ENCODE peak calls at places on chromosomes 3 and 15, in four cellular contexts. One of them, this sample, is unnamed.

GRCh38 chr3:30749230-30749629 is 142.8 kb downstream of the TGFBR2 start:
- DNase-seq in HepG2: no peak
- DNase-seq in GM12878: no peak
- DNase-seq in K562: no peak
- DNase-seq in this sample: peak

GRCh38 chr3:149471991-149472390 is 2.5 kb upstream of the TM4SF4 start:
- DNase-seq in GM12878: no peak
- DNase-seq in HepG2: no peak
- DNase-seq in K562: no peak
- DNase-seq in this sample: no peak

GRCh38 chr15:42608110-42608531 is 32.7 kb downstream of the STARD9 start:
- DNase-seq in GM12878: peak
- DNase-seq in HepG2: no peak
- DNase-seq in K562: no peak
- DNase-seq in this sample: peak

GRCh38 chr15:68205949-68206539 is 912 bp upstream of the CALML4 start:
- DNase-seq in K562: peak
- DNase-seq in HepG2: no peak
- DNase-seq in GM12878: no peak
- DNase-seq in this sample: peak

GRCh38 chr3:197197334-197197733 is 101.1 kb downstream of the DLG1 start:
- DNase-seq in HepG2: no peak
- DNase-seq in K562: no peak
- DNase-seq in GM12878: no peak
- DNase-seq in this sample: no peak

GRCh38 chr3:70606018-70606417 is 293.6 kb upstream of the MDFIC2 start:
- DNase-seq in K562: no peak
- DNase-seq in HepG2: no peak
- DNase-seq in GM12878: no peak
- DNase-seq in this sample: peak

GRCh38 chr3:142595581-142595950 is 627 bp upstream of the PLS1 start:
- DNase-seq in HepG2: peak
- DNase-seq in K562: no peak
- DNase-seq in GM12878: no peak
- DNase-seq in this sample: peak

GRCh38 chr3:183317271-183317670 is 64.2 kb downstream of the B3GNT5 start:
- DNase-seq in K562: no peak
- DNase-seq in GM12878: no peak
- DNase-seq in HepG2: no peak
- DNase-seq in this sample: no peak

GRCh38 chr3:188554404-188554803 is 400.4 kb downstream of the LPP start:
- DNase-seq in HepG2: no peak
- DNase-seq in K562: no peak
- DNase-seq in GM12878: no peak
- DNase-seq in this sample: no peak

GRCh38 chr3:70506775-70507174 is 194.3 kb upstream of the MDFIC2 start:
- DNase-seq in GM12878: no peak
- DNase-seq in K562: no peak
- DNase-seq in HepG2: no peak
- DNase-seq in this sample: no peak

GRCh38 chr3:141875374-141875892 is 1.0 kb upstream of the ATP1B3 start:
- DNase-seq in GM12878: peak
- DNase-seq in K562: peak
- DNase-seq in HepG2: peak
- DNase-seq in this sample: peak

GRCh38 chr15:60964527-60964926 is 264.6 kb downstream of the RORA start:
- DNase-seq in GM12878: no peak
- DNase-seq in K562: no peak
- DNase-seq in HepG2: no peak
- DNase-seq in this sample: no peak

DNA sequence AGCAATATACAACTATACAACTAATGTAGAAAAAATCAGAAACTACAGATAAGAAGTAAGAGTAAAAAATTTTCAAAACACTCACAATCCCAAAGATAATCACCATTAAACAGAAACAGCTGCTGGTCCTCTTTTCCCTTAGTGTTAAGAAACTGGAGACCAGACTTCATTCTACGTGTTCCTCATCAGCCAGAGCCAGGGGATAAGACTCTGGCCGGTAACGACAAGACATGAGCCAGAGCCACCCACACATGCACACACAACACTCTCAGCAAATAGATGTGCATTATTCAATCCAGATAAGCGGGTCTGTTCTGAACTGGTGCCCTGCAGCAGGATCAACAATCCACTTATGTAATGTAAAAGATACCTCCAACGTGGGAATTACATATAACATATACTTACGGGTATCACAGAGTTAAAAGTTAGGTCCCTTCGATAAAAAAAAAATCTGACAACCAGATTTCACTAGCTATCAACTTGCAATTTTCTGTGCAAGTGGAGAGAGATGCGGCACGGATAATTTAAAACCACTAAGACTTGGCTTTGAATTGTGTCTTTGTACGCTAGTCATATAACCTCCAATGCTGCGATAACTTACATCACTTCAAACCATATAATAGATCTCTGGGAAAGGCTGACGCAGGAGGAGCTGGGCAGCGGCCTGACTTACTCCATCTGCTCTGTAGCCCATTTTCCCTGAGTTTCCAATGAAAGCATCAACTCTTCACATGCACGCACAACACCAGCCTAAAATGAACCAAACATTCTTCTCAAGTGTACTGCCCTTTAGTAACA is 17.8 kb downstream of the PRICKLE2 start:
- DNase-seq in GM12878: no peak
- DNase-seq in K562: no peak
- DNase-seq in HepG2: no peak
- DNase-seq in this sample: no peak
- TF ChIP-seq MYC in GM12878: no peak
- TF ChIP-seq MYC in K562: no peak
- TF ChIP-seq MYC in HepG2: no peak
- TF ChIP-seq MYC in this sample: no peak

GRCh38 chr3:100045696-100046095 is 68.6 kb downstream of the FILIP1L start:
- DNase-seq in GM12878: no peak
- DNase-seq in K562: peak
- DNase-seq in HepG2: no peak
- DNase-seq in this sample: no peak
- TF ChIP-seq POLR2AphosphoS5 in GM12878: no peak
- TF ChIP-seq POLR2AphosphoS5 in K562: no peak
- TF ChIP-seq POLR2AphosphoS5 in HepG2: no peak
- TF ChIP-seq POLR2AphosphoS5 in this sample: no peak

GRCh38 chr3:113065336-113065735 is 74.6 kb downstream of the GTPBP8 start:
- DNase-seq in GM12878: no peak
- DNase-seq in K562: no peak
- DNase-seq in HepG2: no peak
- DNase-seq in this sample: no peak
- TF ChIP-seq MYC in GM12878: no peak
- TF ChIP-seq MYC in K562: no peak
- TF ChIP-seq MYC in HepG2: no peak
- TF ChIP-seq MYC in this sample: no peak

GRCh38 chr3:42495393-42495792 is 7.0 kb upstream of the VIPR1 start:
- DNase-seq in K562: no peak
- DNase-seq in GM12878: no peak
- DNase-seq in HepG2: no peak
- DNase-seq in this sample: no peak
- TF ChIP-seq POLR2AphosphoS5 in K562: no peak
- TF ChIP-seq POLR2AphosphoS5 in GM12878: no peak
- TF ChIP-seq POLR2AphosphoS5 in HepG2: no peak
- TF ChIP-seq POLR2AphosphoS5 in this sample: no peak

DNA sequence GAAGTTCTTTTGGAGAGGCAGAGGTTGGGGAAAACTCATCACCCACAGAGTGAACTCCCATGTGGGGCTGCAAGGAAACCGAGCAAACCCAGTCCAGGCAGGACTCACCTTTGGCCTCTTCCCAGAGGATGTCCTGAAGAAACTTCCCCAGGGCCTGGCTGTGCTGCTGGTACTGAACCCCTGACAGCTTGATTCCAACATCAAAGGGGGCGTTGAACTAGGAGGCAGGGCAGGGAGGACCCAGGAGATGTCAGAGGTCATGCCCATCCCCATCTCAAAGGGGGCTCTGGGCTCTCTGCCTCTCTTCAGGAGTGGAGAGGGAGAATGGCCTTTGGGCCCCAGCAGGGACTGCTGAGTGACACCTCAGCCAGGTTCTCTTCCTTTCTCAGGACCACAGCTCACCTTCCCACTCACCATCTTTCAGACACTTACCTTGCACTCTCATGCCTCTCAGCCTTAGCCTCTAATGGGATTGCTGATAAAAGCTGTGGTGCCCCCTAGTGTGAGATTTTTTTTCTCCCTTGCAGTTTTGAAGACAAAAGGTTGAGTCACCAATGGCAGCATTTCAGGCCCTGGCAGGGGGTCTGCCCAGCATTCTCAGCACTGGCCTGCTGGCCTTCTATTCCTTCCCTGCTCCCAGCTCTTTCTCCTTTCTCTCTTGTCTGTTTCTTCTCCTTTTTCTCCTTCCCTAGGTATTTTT is 6.0 kb downstream of the GHRL start:
- DNase-seq in GM12878: no peak
- DNase-seq in HepG2: peak
- DNase-seq in K562: no peak
- DNase-seq in this sample: peak
- TF ChIP-seq MYC in GM12878: no peak
- TF ChIP-seq MYC in HepG2: no peak
- TF ChIP-seq MYC in K562: no peak
- TF ChIP-seq MYC in this sample: no peak